ENCODE peak calls at places on chromosomes 2 and 18, in four cellular contexts. One of them, this sample, is unnamed.

GRCh38 chr2:37390777-37391176 is 46.3 kb downstream of the QPCT start:
- DNase-seq in astrocyte of the spinal cord: no peak
- DNase-seq in cardiac fibroblast: no peak
- DNase-seq in kidney epithelial cell: no peak
- DNase-seq in this sample: no peak

GRCh38 chr18:63970803-63971191 is 916 bp downstream of the SERPINB8 start:
- DNase-seq in astrocyte of the spinal cord: no peak
- DNase-seq in cardiac fibroblast: peak; percentile 57
- DNase-seq in kidney epithelial cell: no peak
- DNase-seq in this sample: no peak

GRCh38 chr2:15677141-15677911 is 85.7 kb downstream of the DDX1 start:
- DNase-seq in astrocyte of the spinal cord: no peak
- DNase-seq in cardiac fibroblast: peak; percentile 21
- DNase-seq in kidney epithelial cell: no peak
- DNase-seq in this sample: no peak

GRCh38 chr2:56266761-56267411 is 83.1 kb downstream of the CCDC85A start:
- DNase-seq in astrocyte of the spinal cord: no peak
- DNase-seq in cardiac fibroblast: no peak
- DNase-seq in kidney epithelial cell: no peak
- DNase-seq in this sample: no peak

GRCh38 chr2:201980946-201981345 is 52.7 kb upstream of the FZD7 start:
- DNase-seq in astrocyte of the spinal cord: no peak
- DNase-seq in cardiac fibroblast: no peak
- DNase-seq in kidney epithelial cell: no peak
- DNase-seq in this sample: no peak

GRCh38 chr18:77899972-77900754 is 650.5 kb downstream of the GALR1 start:
- DNase-seq in astrocyte of the spinal cord: peak; percentile 7
- DNase-seq in cardiac fibroblast: peak; percentile 41
- DNase-seq in kidney epithelial cell: no peak
- DNase-seq in this sample: peak; percentile 45

GRCh38 chr2:159010340-159010739 is 41.9 kb downstream of the TANC1 start:
- DNase-seq in astrocyte of the spinal cord: peak; percentile 67
- DNase-seq in cardiac fibroblast: peak; percentile 58
- DNase-seq in kidney epithelial cell: no peak
- DNase-seq in this sample: peak; percentile 41

GRCh38 chr2:73293534-73294171 is at the start of gene EGR4:
- DNase-seq in astrocyte of the spinal cord: peak; percentile 35
- DNase-seq in cardiac fibroblast: peak; percentile 69
- DNase-seq in kidney epithelial cell: no peak
- DNase-seq in this sample: peak; percentile 60

GRCh38 chr2:143968360-143968759 is 551.6 kb downstream of the ZEB2 start:
- DNase-seq in astrocyte of the spinal cord: no peak
- DNase-seq in cardiac fibroblast: no peak
- DNase-seq in kidney epithelial cell: no peak
- DNase-seq in this sample: no peak

GRCh38 chr2:219169950-219170654 is at the start of gene SLC23A3:
- DNase-seq in astrocyte of the spinal cord: no peak
- DNase-seq in cardiac fibroblast: no peak
- DNase-seq in kidney epithelial cell: no peak
- DNase-seq in this sample: no peak

GRCh38 chr18:39776766-39777165 is 2178.3 kb upstream of the PIK3C3 start:
- DNase-seq in astrocyte of the spinal cord: no peak
- DNase-seq in cardiac fibroblast: no peak
- DNase-seq in kidney epithelial cell: no peak
- DNase-seq in this sample: no peak

GRCh38 chr2:238479847-238480246 is 53.1 kb downstream of the ASB1 start:
- DNase-seq in astrocyte of the spinal cord: no peak
- DNase-seq in cardiac fibroblast: no peak
- DNase-seq in kidney epithelial cell: no peak
- DNase-seq in this sample: no peak

GRCh38 chr2:127128508-127128907 is 21.6 kb upstream of the BIN1 start:
- DNase-seq in astrocyte of the spinal cord: no peak
- DNase-seq in cardiac fibroblast: no peak
- DNase-seq in kidney epithelial cell: no peak
- DNase-seq in this sample: no peak

GRCh38 chr2:16115881-16116830 is 175.8 kb downstream of the MYCN start:
- DNase-seq in astrocyte of the spinal cord: no peak
- DNase-seq in cardiac fibroblast: no peak
- DNase-seq in kidney epithelial cell: no peak
- DNase-seq in this sample: no peak

GRCh38 chr2:171958475-171958874 is 36.2 kb downstream of the HAT1 start:
- DNase-seq in astrocyte of the spinal cord: peak; percentile 58
- DNase-seq in cardiac fibroblast: peak; percentile 43
- DNase-seq in kidney epithelial cell: no peak
- DNase-seq in this sample: no peak

GRCh38 chr2:152907046-152907445 is 188.6 kb downstream of the ARL6IP6 start:
- DNase-seq in astrocyte of the spinal cord: no peak
- DNase-seq in cardiac fibroblast: no peak
- DNase-seq in kidney epithelial cell: no peak
- DNase-seq in this sample: no peak

GRCh38 chr2:1874101-1874865 is 130.0 kb upstream of the PXDN start:
- DNase-seq in astrocyte of the spinal cord: no peak
- DNase-seq in cardiac fibroblast: no peak
- DNase-seq in kidney epithelial cell: no peak
- DNase-seq in this sample: no peak

DNA sequence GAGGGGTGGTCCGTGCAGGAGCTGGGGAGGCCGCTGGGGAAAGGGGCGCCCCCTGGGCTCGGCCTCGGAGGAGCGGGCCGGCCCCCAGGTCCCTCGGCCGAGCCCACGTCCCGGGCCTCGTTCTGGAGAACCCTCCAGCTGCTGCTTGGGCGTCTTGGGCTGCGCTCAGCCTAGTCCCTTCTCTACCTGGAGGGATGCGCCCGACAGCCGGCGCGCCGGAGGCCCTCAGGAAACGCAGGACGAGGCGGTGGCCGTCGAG is 293 bp upstream of the D2HGDH start:
- DNase-seq in astrocyte of the spinal cord: no peak
- DNase-seq in cardiac fibroblast: no peak
- DNase-seq in kidney epithelial cell: no peak
- DNase-seq in this sample: no peak
- TF ChIP-seq CTCF in astrocyte of the spinal cord: no peak
- TF ChIP-seq CTCF in cardiac fibroblast: no peak
- TF ChIP-seq CTCF in kidney epithelial cell: no peak
- TF ChIP-seq CTCF in this sample: no peak

GRCh38 chr2:177394622-177395021 is 2.0 kb downstream of the AGPS start:
- DNase-seq in astrocyte of the spinal cord: no peak
- DNase-seq in cardiac fibroblast: no peak
- DNase-seq in kidney epithelial cell: no peak
- DNase-seq in this sample: no peak
- H3K4me3 ChIP-seq in astrocyte of the spinal cord: no peak overlapping the region
- H3K4me3 ChIP-seq in cardiac fibroblast: no peak overlapping the region
- H3K4me3 ChIP-seq in kidney epithelial cell: no peak overlapping the region
- H3K4me3 ChIP-seq in this sample: no peak overlapping the region

DNA sequence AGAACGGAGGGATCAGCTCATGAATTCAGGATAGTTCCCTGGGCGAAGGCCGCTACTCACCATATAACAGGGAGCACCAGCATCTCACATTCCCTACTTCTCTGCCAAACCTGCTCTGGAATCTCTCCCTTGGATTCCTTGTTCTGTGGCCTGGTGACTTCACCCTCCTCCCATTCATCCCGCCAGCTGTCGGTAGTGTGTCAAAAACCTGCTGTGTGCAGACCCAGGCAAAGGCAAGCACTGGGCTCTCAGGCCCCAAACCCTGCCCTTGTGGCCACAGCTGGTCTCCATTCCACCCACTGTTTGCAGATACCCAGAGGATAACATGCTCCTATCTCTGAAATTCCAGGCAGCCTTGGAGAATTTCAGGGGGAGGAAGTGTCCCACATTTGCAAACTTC is 151.6 kb downstream of the CAPN13 start:
- DNase-seq in astrocyte of the spinal cord: peak; percentile 79
- DNase-seq in cardiac fibroblast: peak; percentile 48
- DNase-seq in kidney epithelial cell: no peak
- DNase-seq in this sample: no peak
- TF ChIP-seq CTCF in astrocyte of the spinal cord: no peak
- TF ChIP-seq CTCF in cardiac fibroblast: no peak
- TF ChIP-seq CTCF in kidney epithelial cell: no peak
- TF ChIP-seq CTCF in this sample: no peak

DNA sequence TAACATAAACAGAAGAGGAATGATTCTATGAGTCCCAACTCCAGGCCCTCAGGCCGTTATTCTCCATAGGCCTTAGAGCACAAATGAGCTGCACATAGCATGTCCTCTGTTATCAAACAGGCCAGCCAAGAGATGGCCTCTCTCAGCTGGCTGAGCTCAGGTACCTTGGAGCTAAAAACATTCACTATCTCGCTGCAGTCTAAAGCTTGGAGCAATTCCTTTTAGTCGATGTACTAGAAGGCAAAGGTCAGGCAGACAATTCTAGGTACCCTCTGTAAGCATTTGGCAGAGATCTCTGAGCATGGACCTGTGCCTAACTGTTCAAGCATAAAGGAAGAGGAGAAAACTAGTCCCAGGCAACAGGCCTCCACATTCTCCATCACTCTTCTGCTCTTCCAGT is 38.0 kb upstream of the ATL2 start:
- DNase-seq in astrocyte of the spinal cord: no peak
- DNase-seq in cardiac fibroblast: no peak
- DNase-seq in kidney epithelial cell: no peak
- DNase-seq in this sample: no peak
- H3K4me3 ChIP-seq in astrocyte of the spinal cord: no peak overlapping the region
- H3K4me3 ChIP-seq in cardiac fibroblast: no peak overlapping the region
- H3K4me3 ChIP-seq in kidney epithelial cell: no peak overlapping the region
- H3K4me3 ChIP-seq in this sample: no peak overlapping the region

GRCh38 chr18:59549797-59550516 is 147.3 kb downstream of the CCBE1 start:
- DNase-seq in astrocyte of the spinal cord: no peak
- DNase-seq in cardiac fibroblast: peak; percentile 66
- DNase-seq in kidney epithelial cell: no peak
- DNase-seq in this sample: peak; percentile 79

GRCh38 chr18:59553273-59553672 is 143.9 kb downstream of the CCBE1 start:
- DNase-seq in astrocyte of the spinal cord: no peak
- DNase-seq in cardiac fibroblast: no peak
- DNase-seq in kidney epithelial cell: no peak
- DNase-seq in this sample: no peak

GRCh38 chr18:59546164-59546563 is 151.1 kb downstream of the CCBE1 start:
- DNase-seq in astrocyte of the spinal cord: peak; percentile 62
- DNase-seq in cardiac fibroblast: peak; percentile 78
- DNase-seq in kidney epithelial cell: no peak
- DNase-seq in this sample: peak; percentile 43

GRCh38 chr18:59551902-59552635 is 145.2 kb downstream of the CCBE1 start:
- DNase-seq in astrocyte of the spinal cord: no peak
- DNase-seq in cardiac fibroblast: peak; percentile 72
- DNase-seq in kidney epithelial cell: no peak
- DNase-seq in this sample: no peak

GRCh38 chr18:59547691-59548182 is 149.5 kb downstream of the CCBE1 start:
- DNase-seq in astrocyte of the spinal cord: peak; percentile 85
- DNase-seq in cardiac fibroblast: peak; percentile 86
- DNase-seq in kidney epithelial cell: no peak
- DNase-seq in this sample: no peak
- TF ChIP-seq CTCF in astrocyte of the spinal cord: peak; percentile 8
- TF ChIP-seq CTCF in cardiac fibroblast: no peak
- TF ChIP-seq CTCF in kidney epithelial cell: no peak
- TF ChIP-seq CTCF in this sample: no peak

GRCh38 chr18:45341454-45341853 is 273.8 kb upstream of the SLC14A2 start:
- DNase-seq in astrocyte of the spinal cord: no peak
- DNase-seq in cardiac fibroblast: no peak
- DNase-seq in kidney epithelial cell: no peak
- DNase-seq in this sample: no peak

GRCh38 chr18:45337477-45337876 is 277.8 kb upstream of the SLC14A2 start:
- DNase-seq in astrocyte of the spinal cord: no peak
- DNase-seq in cardiac fibroblast: no peak
- DNase-seq in kidney epithelial cell: no peak
- DNase-seq in this sample: no peak

GRCh38 chr18:45342166-45342565 is 273.1 kb upstream of the SLC14A2 start:
- DNase-seq in astrocyte of the spinal cord: no peak
- DNase-seq in cardiac fibroblast: no peak
- DNase-seq in kidney epithelial cell: no peak
- DNase-seq in this sample: no peak

GRCh38 chr18:45340884-45341283 is 274.4 kb upstream of the SLC14A2 start:
- DNase-seq in astrocyte of the spinal cord: no peak
- DNase-seq in cardiac fibroblast: no peak
- DNase-seq in kidney epithelial cell: no peak
- DNase-seq in this sample: no peak

GRCh38 chr18:45339819-45340550 is 275.3 kb upstream of the SLC14A2 start:
- DNase-seq in astrocyte of the spinal cord: no peak
- DNase-seq in cardiac fibroblast: no peak
- DNase-seq in kidney epithelial cell: no peak
- DNase-seq in this sample: no peak
- H3K4me3 ChIP-seq in astrocyte of the spinal cord: no peak overlapping the region
- H3K4me3 ChIP-seq in cardiac fibroblast: no peak overlapping the region
- H3K4me3 ChIP-seq in kidney epithelial cell: no peak overlapping the region
- H3K4me3 ChIP-seq in this sample: no peak overlapping the region

GRCh38 chr18:13797157-13797611 is 26.8 kb upstream of the MC5R start:
- DNase-seq in astrocyte of the spinal cord: peak; percentile 12
- DNase-seq in cardiac fibroblast: no peak
- DNase-seq in kidney epithelial cell: peak; percentile 53
- DNase-seq in this sample: no peak

GRCh38 chr18:13801260-13801601 is 22.7 kb upstream of the MC5R start:
- DNase-seq in astrocyte of the spinal cord: no peak
- DNase-seq in cardiac fibroblast: no peak
- DNase-seq in kidney epithelial cell: no peak
- DNase-seq in this sample: no peak

GRCh38 chr18:13799396-13799795 is 24.6 kb upstream of the MC5R start:
- DNase-seq in astrocyte of the spinal cord: no peak
- DNase-seq in cardiac fibroblast: no peak
- DNase-seq in kidney epithelial cell: no peak
- DNase-seq in this sample: no peak

GRCh38 chr18:13804305-13804704 is 19.6 kb upstream of the MC5R start:
- DNase-seq in astrocyte of the spinal cord: no peak
- DNase-seq in cardiac fibroblast: no peak
- DNase-seq in kidney epithelial cell: no peak
- DNase-seq in this sample: no peak

GRCh38 chr18:13800505-13801259 is 23.3 kb upstream of the MC5R start:
- DNase-seq in astrocyte of the spinal cord: peak; percentile 36
- DNase-seq in cardiac fibroblast: peak; percentile 48
- DNase-seq in kidney epithelial cell: no peak
- DNase-seq in this sample: peak; percentile 70
- TF ChIP-seq CTCF in astrocyte of the spinal cord: peak; percentile 28
- TF ChIP-seq CTCF in cardiac fibroblast: peak; percentile 45
- TF ChIP-seq CTCF in kidney epithelial cell: peak; percentile 75
- TF ChIP-seq CTCF in this sample: peak; percentile 43

This sample was measured in adrenal gland.